ENCODE peak calls at places on chromosomes 6 and 20, in seven cellular contexts. I is NB4, G is ascending aorta, Z is HFFc6, D is neural crest cell, K is dorsolateral prefrontal cortex, C is colonic mucosa. R is an unnamed sample.

GRCh38 chr6:34852406-34853085 is 35.3 kb downstream of the TAF11 start:
- DNase-seq in I (no peak), G (no peak), Z (peak; percentile 48), D (no peak), K (no peak), C (no peak), R (no peak)

GRCh38 chr20:36919715-36920333 is 31.7 kb downstream of the SAMHD1 start:
- DNase-seq in I (peak; percentile 69), G (no peak), Z (peak; percentile 64), D (peak; percentile 47), K (no peak), C (peak; percentile 46), R (no peak)

GRCh38 chr6:87282743-87283142 is 39.6 kb upstream of the SMIM8 start:
- DNase-seq in I (no peak), G (no peak), Z (no peak), D (no peak), K (no peak), C (no peak), R (no peak)

GRCh38 chr6:169395080-169395805 is 141.6 kb upstream of the THBS2 start:
- DNase-seq in I (no peak), G (no peak), Z (no peak), D (no peak), K (no peak), C (no peak), R (no peak)

GRCh38 chr6:170370413-170370812 is 63.9 kb downstream of the FAM120B start:
- DNase-seq in I (no peak), G (no peak), Z (no peak), D (no peak), K (no peak), C (peak; percentile 59), R (no peak)

GRCh38 chr20:54029176-54029575 is 41.2 kb downstream of the BCAS1 start:
- DNase-seq in I (no peak), G (no peak), Z (no peak), D (no peak), K (no peak), C (no peak), R (no peak)

GRCh38 chr6:52969297-52969696 is 25.8 kb downstream of the GSTA4 start:
- DNase-seq in I (no peak), G (no peak), Z (no peak), D (no peak), K (no peak), C (no peak), R (no peak)

GRCh38 chr6:127868338-127868737 is 32.5 kb downstream of the THEMIS start:
- DNase-seq in I (no peak), G (no peak), Z (no peak), D (no peak), K (no peak), C (no peak), R (no peak)

GRCh38 chr6:13461805-13462204 is 25.6 kb downstream of the GFOD1 start:
- DNase-seq in I (peak; percentile 86), G (no peak), Z (no peak), D (no peak), K (no peak), C (no peak), R (no peak)

GRCh38 chr6:24547243-24547642 is 52.5 kb downstream of the ALDH5A1 start:
- DNase-seq in I (peak; percentile 26), G (no peak), Z (no peak), D (no peak), K (no peak), C (no peak), R (no peak)

GRCh38 chr6:93047033-93047432 is 372.3 kb downstream of the EPHA7 start:
- DNase-seq in I (no peak), G (no peak), Z (no peak), D (no peak), K (no peak), C (no peak), R (no peak)
- TF ChIP-seq CTCF in I (no peak), G (no peak), Z (no peak), D (no peak), K (no peak), C (no peak), R (no peak)

DNA sequence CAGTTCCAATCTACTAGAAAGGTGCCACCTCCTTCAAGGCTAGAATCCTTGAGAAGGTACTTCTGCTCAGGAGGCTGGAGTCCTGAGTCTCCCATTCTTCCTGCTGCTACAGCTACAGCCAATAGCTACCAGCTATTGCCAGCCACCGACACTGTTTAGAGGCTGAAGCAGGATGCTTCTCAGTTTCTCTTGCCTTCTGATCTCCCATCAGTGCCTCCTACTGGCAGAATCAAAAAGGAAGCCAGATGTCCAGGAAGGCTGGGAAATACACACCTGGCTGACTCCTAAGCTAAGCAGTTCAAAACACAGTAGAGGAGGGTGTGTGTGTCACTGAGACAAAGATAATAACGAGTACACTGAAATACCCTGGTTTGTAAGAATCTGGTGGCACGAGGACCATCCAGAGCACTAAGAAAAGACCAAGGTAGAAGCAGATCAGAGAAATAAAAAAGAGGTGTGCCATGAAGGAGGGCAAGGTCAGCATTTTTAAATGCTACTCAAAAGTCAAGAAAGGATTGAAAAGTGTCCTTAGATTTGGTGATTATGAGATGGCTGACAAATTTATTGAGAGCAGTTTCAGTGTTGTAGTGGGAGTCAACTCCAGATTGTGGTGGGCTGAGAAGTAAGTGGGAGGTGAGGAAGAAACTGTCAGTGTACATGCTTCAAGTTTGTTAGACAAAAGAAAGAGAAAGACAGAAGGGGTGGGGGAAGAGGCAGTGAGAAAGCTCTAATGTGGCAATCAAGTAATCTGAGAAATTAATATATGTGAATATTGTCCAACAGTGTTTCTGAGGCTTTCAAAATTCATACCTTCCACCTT is 2.3 kb upstream of the HLA-DMA start:
- DNase-seq in I (peak; percentile 34), G (no peak), Z (no peak), D (no peak), K (no peak), C (peak; percentile 64), R (no peak)
- TF ChIP-seq CTCF in I (peak; percentile 40), G (peak; percentile 7), Z (peak; percentile 66), D (peak; percentile 42), K (no peak), C (peak; percentile 37), R (peak; percentile 30)

GRCh38 chr20:33394718-33395117 is 6.6 kb downstream of the CDK5RAP1 start:
- DNase-seq in I (no peak), G (no peak), Z (no peak), D (no peak), K (no peak), C (no peak), R (no peak)
- TF ChIP-seq CTCF in I (no peak), G (no peak), Z (peak; percentile 45), D (no peak), K (no peak), C (no peak), R (no peak)

GRCh38 chr6:30102701-30103629 is 9.9 kb downstream of the TRIM31 start:
- DNase-seq in I (peak; percentile 90), G (peak; percentile 32), Z (peak; percentile 75), D (peak; percentile 78), K (peak; percentile 80), C (peak; percentile 96), R (peak; percentile 91)

GRCh38 chr6:30100154-30100553 is 12.7 kb downstream of the TRIM31 start:
- DNase-seq in I (no peak), G (no peak), Z (no peak), D (no peak), K (no peak), C (no peak), R (no peak)

GRCh38 chr6:30101939-30102700 is 10.8 kb downstream of the TRIM31 start:
- DNase-seq in I (peak; percentile 79), G (peak; percentile 64), Z (peak; percentile 85), D (peak; percentile 77), K (peak; percentile 88), C (peak; percentile 96), R (peak; percentile 95)

GRCh38 chr6:30101423-30101938 is 11.4 kb downstream of the TRIM31 start:
- DNase-seq in I (no peak), G (no peak), Z (no peak), D (no peak), K (no peak), C (no peak), R (no peak)

GRCh38 chr6:30100585-30101422 is 12.1 kb downstream of the TRIM31 start:
- DNase-seq in I (no peak), G (no peak), Z (no peak), D (no peak), K (no peak), C (peak; percentile 84), R (no peak)
- TF ChIP-seq CTCF in I (no peak), G (no peak), Z (peak; percentile 16), D (no peak), K (no peak), C (no peak), R (no peak)

R was measured in osteocyte.